ENCODE peak calls at places on chromosomes 13 and 19, in six cellular contexts. One of them, this sample, is unnamed.

GRCh38 chr13:45374917-45375316 is 33.9 kb upstream of the TPT1 start:
- DNase-seq in esophagus squamous epithelium: no peak
- DNase-seq in progenitor cell of endocrine pancreas: no peak
- DNase-seq in AG04449: no peak
- DNase-seq in sigmoid colon: no peak
- DNase-seq in AG09319: no peak
- DNase-seq in this sample: no peak

GRCh38 chr19:5706876-5707573 is 12.9 kb downstream of the LONP1 start:
- DNase-seq in esophagus squamous epithelium: no peak
- DNase-seq in progenitor cell of endocrine pancreas: no peak
- DNase-seq in AG04449: no peak
- DNase-seq in sigmoid colon: no peak
- DNase-seq in AG09319: no peak
- DNase-seq in this sample: no peak

GRCh38 chr13:42762917-42763316 is 18.5 kb upstream of the FAM216B start:
- DNase-seq in esophagus squamous epithelium: no peak
- DNase-seq in progenitor cell of endocrine pancreas: no peak
- DNase-seq in AG04449: no peak
- DNase-seq in sigmoid colon: no peak
- DNase-seq in AG09319: peak; percentile 15
- DNase-seq in this sample: no peak

GRCh38 chr13:67137044-67137735 is 92.9 kb downstream of the PCDH9 start:
- DNase-seq in esophagus squamous epithelium: no peak
- DNase-seq in progenitor cell of endocrine pancreas: no peak
- DNase-seq in AG04449: no peak
- DNase-seq in sigmoid colon: no peak
- DNase-seq in AG09319: no peak
- DNase-seq in this sample: no peak

GRCh38 chr13:59038824-59039223 is 1124.9 kb downstream of the DIAPH3 start:
- DNase-seq in esophagus squamous epithelium: no peak
- DNase-seq in progenitor cell of endocrine pancreas: no peak
- DNase-seq in AG04449: no peak
- DNase-seq in sigmoid colon: no peak
- DNase-seq in AG09319: no peak
- DNase-seq in this sample: no peak

GRCh38 chr19:18833849-18834643 is 2.3 kb downstream of the UPF1 start:
- DNase-seq in esophagus squamous epithelium: no peak
- DNase-seq in progenitor cell of endocrine pancreas: no peak
- DNase-seq in AG04449: no peak
- DNase-seq in sigmoid colon: no peak
- DNase-seq in AG09319: no peak
- DNase-seq in this sample: no peak

GRCh38 chr19:34391813-34392212 is 12.4 kb upstream of the PDCD2L start:
- DNase-seq in esophagus squamous epithelium: no peak
- DNase-seq in progenitor cell of endocrine pancreas: no peak
- DNase-seq in AG04449: no peak
- DNase-seq in sigmoid colon: no peak
- DNase-seq in AG09319: no peak
- DNase-seq in this sample: no peak

GRCh38 chr19:18460900-18461299 is 23.0 kb upstream of the ISYNA1 start:
- DNase-seq in esophagus squamous epithelium: no peak
- DNase-seq in progenitor cell of endocrine pancreas: no peak
- DNase-seq in AG04449: no peak
- DNase-seq in sigmoid colon: peak; percentile 76
- DNase-seq in AG09319: no peak
- DNase-seq in this sample: no peak

GRCh38 chr19:681029-681626 is 4.9 kb downstream of the FSTL3 start:
- DNase-seq in esophagus squamous epithelium: no peak
- DNase-seq in progenitor cell of endocrine pancreas: no peak
- DNase-seq in AG04449: no peak
- DNase-seq in sigmoid colon: peak; percentile 88
- DNase-seq in AG09319: peak; percentile 84
- DNase-seq in this sample: peak; percentile 40

GRCh38 chr13:99981115-99982020 is at the start of gene ZIC2:
- DNase-seq in esophagus squamous epithelium: no peak
- DNase-seq in progenitor cell of endocrine pancreas: no peak
- DNase-seq in AG04449: no peak
- DNase-seq in sigmoid colon: no peak
- DNase-seq in AG09319: no peak
- DNase-seq in this sample: no peak

GRCh38 chr13:23743717-23744116 is 145.5 kb downstream of the MIPEP start:
- DNase-seq in esophagus squamous epithelium: no peak
- DNase-seq in progenitor cell of endocrine pancreas: no peak
- DNase-seq in AG04449: no peak
- DNase-seq in sigmoid colon: no peak
- DNase-seq in AG09319: no peak
- DNase-seq in this sample: no peak

GRCh38 chr19:40309666-40310065 is 24.5 kb upstream of the AKT2 start:
- DNase-seq in esophagus squamous epithelium: no peak
- DNase-seq in progenitor cell of endocrine pancreas: no peak
- DNase-seq in AG04449: no peak
- DNase-seq in sigmoid colon: no peak
- DNase-seq in AG09319: no peak
- DNase-seq in this sample: no peak

GRCh38 chr19:15454371-15454800 is 4.6 kb upstream of the WIZ start:
- DNase-seq in esophagus squamous epithelium: no peak
- DNase-seq in progenitor cell of endocrine pancreas: no peak
- DNase-seq in AG04449: no peak
- DNase-seq in sigmoid colon: no peak
- DNase-seq in AG09319: no peak
- DNase-seq in this sample: no peak

GRCh38 chr19:40274585-40275544 is 10.3 kb downstream of the AKT2 start:
- DNase-seq in esophagus squamous epithelium: no peak
- DNase-seq in progenitor cell of endocrine pancreas: no peak
- DNase-seq in AG04449: no peak
- DNase-seq in sigmoid colon: peak; percentile 51
- DNase-seq in AG09319: no peak
- DNase-seq in this sample: no peak

GRCh38 chr13:45941261-45941660 is 89.7 kb upstream of the SIAH3 start:
- DNase-seq in esophagus squamous epithelium: no peak
- DNase-seq in progenitor cell of endocrine pancreas: no peak
- DNase-seq in AG04449: no peak
- DNase-seq in sigmoid colon: no peak
- DNase-seq in AG09319: no peak
- DNase-seq in this sample: no peak

GRCh38 chr19:53381376-53381775 is 13.6 kb upstream of the ZNF765 start:
- DNase-seq in esophagus squamous epithelium: no peak
- DNase-seq in progenitor cell of endocrine pancreas: no peak
- DNase-seq in AG04449: no peak
- DNase-seq in sigmoid colon: no peak
- DNase-seq in AG09319: no peak
- DNase-seq in this sample: no peak

GRCh38 chr13:43629691-43630480 is 156.9 kb downstream of the ENOX1 start:
- DNase-seq in esophagus squamous epithelium: no peak
- DNase-seq in progenitor cell of endocrine pancreas: no peak
- DNase-seq in AG04449: no peak
- DNase-seq in sigmoid colon: no peak
- DNase-seq in AG09319: peak; percentile 8
- DNase-seq in this sample: peak; percentile 4

GRCh38 chr13:68608147-68608546 is 1378.0 kb upstream of the PCDH9 start:
- DNase-seq in esophagus squamous epithelium: no peak
- DNase-seq in progenitor cell of endocrine pancreas: no peak
- DNase-seq in AG04449: no peak
- DNase-seq in sigmoid colon: no peak
- DNase-seq in AG09319: no peak
- DNase-seq in this sample: no peak

GRCh38 chr19:16457195-16457953 is 14.4 kb downstream of the EPS15L1 start:
- DNase-seq in esophagus squamous epithelium: no peak
- DNase-seq in progenitor cell of endocrine pancreas: no peak
- DNase-seq in AG04449: no peak
- DNase-seq in sigmoid colon: peak; percentile 78
- DNase-seq in AG09319: peak; percentile 32
- DNase-seq in this sample: no peak

GRCh38 chr13:94345374-94346195 is 133.9 kb downstream of the DCT start:
- DNase-seq in esophagus squamous epithelium: no peak
- DNase-seq in progenitor cell of endocrine pancreas: no peak
- DNase-seq in AG04449: no peak
- DNase-seq in sigmoid colon: no peak
- DNase-seq in AG09319: no peak
- DNase-seq in this sample: no peak

GRCh38 chr13:112116187-112116950 is 49.4 kb downstream of the SOX1 start:
- DNase-seq in esophagus squamous epithelium: no peak
- DNase-seq in progenitor cell of endocrine pancreas: no peak
- DNase-seq in AG04449: no peak
- DNase-seq in sigmoid colon: no peak
- DNase-seq in AG09319: no peak
- DNase-seq in this sample: no peak

GRCh38 chr19:40257096-40257517 is 28.0 kb downstream of the AKT2 start:
- DNase-seq in esophagus squamous epithelium: no peak
- DNase-seq in progenitor cell of endocrine pancreas: no peak
- DNase-seq in AG04449: no peak
- DNase-seq in sigmoid colon: no peak
- DNase-seq in AG09319: no peak
- DNase-seq in this sample: no peak

GRCh38 chr19:44891016-44891882 is at the start of gene TOMM40:
- DNase-seq in esophagus squamous epithelium: peak; percentile 100
- DNase-seq in progenitor cell of endocrine pancreas: peak; percentile 22
- DNase-seq in AG04449: no peak
- DNase-seq in sigmoid colon: peak; percentile 100
- DNase-seq in AG09319: peak; percentile 99
- DNase-seq in this sample: no peak

GRCh38 chr19:2759392-2759791 is 19.6 kb upstream of the SLC39A3 start:
- DNase-seq in esophagus squamous epithelium: no peak
- DNase-seq in progenitor cell of endocrine pancreas: no peak
- DNase-seq in AG04449: no peak
- DNase-seq in sigmoid colon: no peak
- DNase-seq in AG09319: no peak
- DNase-seq in this sample: no peak

GRCh38 chr19:815775-816499 is 5.8 kb downstream of the PLPPR3 start:
- DNase-seq in esophagus squamous epithelium: no peak
- DNase-seq in progenitor cell of endocrine pancreas: no peak
- DNase-seq in AG04449: no peak
- DNase-seq in sigmoid colon: no peak
- DNase-seq in AG09319: no peak
- DNase-seq in this sample: no peak

DNA sequence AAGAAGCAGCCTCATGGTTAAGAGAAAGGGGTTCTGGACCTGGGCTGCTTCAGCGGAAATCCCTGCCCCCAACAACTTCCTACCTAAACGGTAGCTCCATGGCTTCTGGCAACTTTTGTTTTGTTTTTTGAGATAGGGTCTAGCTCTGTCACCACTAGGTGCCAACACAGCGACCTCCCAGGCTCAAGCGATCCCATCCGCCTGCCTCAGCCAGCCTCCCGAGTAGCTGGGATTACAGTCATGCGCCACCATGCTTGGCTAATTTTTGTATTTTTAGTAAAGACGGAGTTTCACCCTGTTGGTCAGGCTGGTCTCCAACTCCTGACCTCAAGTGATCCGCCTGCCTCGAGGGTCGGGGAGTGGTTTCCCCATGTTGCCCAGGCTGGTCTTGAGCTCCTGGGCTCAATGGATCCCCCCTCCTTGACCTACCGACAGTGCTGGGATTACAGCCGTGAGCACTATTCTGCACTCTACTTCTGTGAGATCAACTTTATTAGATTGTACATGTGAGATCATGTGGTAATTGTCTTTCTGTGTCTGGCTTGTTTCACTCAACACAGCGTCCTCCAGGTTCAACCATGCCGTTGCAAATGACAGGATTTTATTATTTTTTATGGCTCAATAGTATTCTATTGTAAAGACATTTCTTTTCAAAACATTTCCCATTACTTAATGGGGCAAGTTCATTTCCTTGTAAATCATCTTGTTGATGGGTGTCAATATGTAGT is 1.3 kb upstream of the OBI1 start:
- DNase-seq in esophagus squamous epithelium: no peak
- DNase-seq in progenitor cell of endocrine pancreas: no peak
- DNase-seq in AG04449: no peak
- DNase-seq in sigmoid colon: no peak
- DNase-seq in AG09319: no peak
- DNase-seq in this sample: no peak
- TF ChIP-seq CTCF in esophagus squamous epithelium: no peak
- TF ChIP-seq CTCF in progenitor cell of endocrine pancreas: no peak
- TF ChIP-seq CTCF in AG04449: no peak
- TF ChIP-seq CTCF in sigmoid colon: no peak
- TF ChIP-seq CTCF in AG09319: no peak
- TF ChIP-seq CTCF in this sample: no peak

GRCh38 chr19:37317403-37318209 is 53.3 kb upstream of the ZNF527 start:
- DNase-seq in esophagus squamous epithelium: peak; percentile 78
- DNase-seq in progenitor cell of endocrine pancreas: peak; percentile 86
- DNase-seq in AG04449: peak; percentile 98
- DNase-seq in sigmoid colon: peak; percentile 98
- DNase-seq in AG09319: peak; percentile 98
- DNase-seq in this sample: peak; percentile 98
- TF ChIP-seq CTCF in esophagus squamous epithelium: peak; percentile 25
- TF ChIP-seq CTCF in progenitor cell of endocrine pancreas: peak; percentile 28
- TF ChIP-seq CTCF in AG04449: peak; percentile 58
- TF ChIP-seq CTCF in sigmoid colon: peak; percentile 43
- TF ChIP-seq CTCF in AG09319: peak; percentile 54
- TF ChIP-seq CTCF in this sample: peak; percentile 47

DNA sequence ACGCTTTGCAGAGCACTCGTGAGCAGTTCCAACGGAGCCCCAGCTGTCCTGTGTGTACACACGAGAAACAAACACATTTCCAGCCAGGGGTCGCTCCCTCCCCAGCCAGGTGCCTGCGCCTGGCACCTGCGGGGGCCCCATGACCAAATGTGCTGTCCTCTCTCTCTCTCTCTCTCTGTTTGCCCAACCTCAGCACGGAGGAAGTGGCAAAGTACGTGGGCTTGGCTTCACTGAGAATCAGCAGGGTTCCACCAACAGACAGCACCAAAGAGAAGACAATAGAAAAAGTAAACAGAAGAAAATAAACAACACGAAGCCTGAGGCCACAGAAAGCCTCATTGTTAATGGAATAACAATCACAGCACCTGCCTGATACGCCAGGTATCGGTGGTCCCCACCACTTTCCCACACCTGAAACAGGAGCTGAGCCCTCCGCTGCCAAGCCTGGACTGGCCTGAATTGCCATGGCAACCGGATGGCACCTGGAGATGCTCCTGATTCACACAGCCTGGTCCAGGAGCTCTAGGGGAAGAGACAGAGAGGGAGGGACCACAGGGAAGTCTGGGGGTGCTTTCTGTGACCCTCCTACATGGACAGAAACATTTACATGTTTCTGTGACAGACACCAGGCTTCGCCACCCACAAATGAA is 103.9 kb upstream of the CACNA1A start:
- DNase-seq in esophagus squamous epithelium: no peak
- DNase-seq in progenitor cell of endocrine pancreas: no peak
- DNase-seq in AG04449: no peak
- DNase-seq in sigmoid colon: no peak
- DNase-seq in AG09319: no peak
- DNase-seq in this sample: no peak
- TF ChIP-seq CTCF in esophagus squamous epithelium: no peak
- TF ChIP-seq CTCF in progenitor cell of endocrine pancreas: peak; percentile 20
- TF ChIP-seq CTCF in AG04449: no peak
- TF ChIP-seq CTCF in sigmoid colon: no peak
- TF ChIP-seq CTCF in AG09319: no peak
- TF ChIP-seq CTCF in this sample: no peak

DNA sequence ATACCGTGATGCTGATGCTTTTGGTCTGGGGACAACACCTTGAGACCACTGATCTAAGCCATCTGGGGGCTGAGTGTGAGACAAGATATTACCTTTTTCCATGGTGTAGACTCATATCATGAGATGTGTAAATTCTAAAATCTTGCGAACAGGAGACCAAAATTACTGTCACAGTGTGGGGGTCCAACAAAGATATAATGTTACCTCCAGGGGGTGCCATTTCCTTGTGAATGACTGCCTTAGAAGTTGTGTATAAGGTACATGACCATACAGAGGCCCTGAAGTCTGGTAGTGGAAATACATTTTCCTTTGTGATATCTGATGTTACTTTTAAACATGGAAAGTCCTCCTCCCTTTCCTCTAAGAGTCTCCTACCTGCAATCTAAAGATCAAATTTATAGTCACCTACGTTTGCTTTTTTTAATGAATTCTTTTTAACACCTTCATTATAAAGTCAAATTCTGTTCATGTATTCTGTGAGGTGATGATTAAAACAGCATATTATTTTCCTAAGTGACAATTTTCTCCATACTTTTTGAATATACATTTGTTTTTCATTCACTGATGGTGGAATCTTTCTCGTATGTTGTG is 113.5 kb downstream of the RFC3 start:
- DNase-seq in esophagus squamous epithelium: no peak
- DNase-seq in progenitor cell of endocrine pancreas: peak; percentile 21
- DNase-seq in AG04449: no peak
- DNase-seq in sigmoid colon: no peak
- DNase-seq in AG09319: no peak
- DNase-seq in this sample: peak; percentile 25
- TF ChIP-seq CTCF in esophagus squamous epithelium: peak; percentile 65
- TF ChIP-seq CTCF in progenitor cell of endocrine pancreas: peak; percentile 75
- TF ChIP-seq CTCF in AG04449: peak; percentile 40
- TF ChIP-seq CTCF in sigmoid colon: peak; percentile 39
- TF ChIP-seq CTCF in AG09319: peak; percentile 51
- TF ChIP-seq CTCF in this sample: peak; percentile 51

This sample was measured in AG09309.